ENCODE peak calls at places on chromosomes 3 and 15, in nine cellular contexts. Y is PC-3, F is breast epithelium, Z is GM12865, B is HFF-Myc, V is choroid plexus epithelial cell, U is lower leg skin, M is fibroblast of mammary gland, O is GM12878. K is an unnamed sample.

GRCh38 chr3:152348436-152349177 is 79.9 kb downstream of the MBNL1 start:
- DNase-seq in Z (no peak), O (no peak), Y (no peak), U (no peak), B (no peak), F (no peak), M (peak), V (peak), K (no peak)

GRCh38 chr3:170058127-170058526 is 20.3 kb downstream of the GPR160 start:
- DNase-seq in Y (no peak), U (peak), V (no peak), M (no peak), F (no peak), B (no peak), Z (peak), O (no peak), K (no peak)

GRCh38 chr3:177574232-177574856 is 377.1 kb upstream of the TBL1XR1 start:
- DNase-seq in F (no peak), O (no peak), Z (no peak), V (peak), Y (no peak), B (no peak), U (no peak), M (peak), K (peak)

GRCh38 chr3:32733631-32734229 is 48.7 kb downstream of the CNOT10 start:
- DNase-seq in V (peak), B (peak), O (peak), M (peak), Y (peak), F (no peak), Z (peak), U (no peak), K (peak)

GRCh38 chr3:50249459-50249858 is 13.5 kb downstream of the GNAI2 start:
- DNase-seq in Y (no peak), B (no peak), F (no peak), Z (no peak), O (no peak), V (no peak), M (no peak), U (no peak), K (no peak)

GRCh38 chr3:97673357-97673997 is 91.1 kb upstream of the ARL6 start:
- DNase-seq in F (no peak), Z (no peak), B (no peak), M (no peak), V (no peak), U (no peak), O (no peak), Y (no peak), K (no peak)

GRCh38 chr3:168539909-168540308 is 444.2 kb upstream of the GOLIM4 start:
- DNase-seq in V (no peak), Y (peak), Z (no peak), U (no peak), F (no peak), B (no peak), M (no peak), O (no peak), K (no peak)

GRCh38 chr3:151468284-151468917 is 7.5 kb upstream of the IGSF10 start:
- DNase-seq in M (peak), U (no peak), V (peak), Z (peak), B (peak), O (no peak), F (no peak), Y (peak), K (peak)

GRCh38 chr15:98763179-98763578 is 114.8 kb downstream of the IGF1R start:
- DNase-seq in Z (no peak), Y (peak), F (no peak), B (no peak), V (no peak), U (no peak), M (no peak), O (no peak), K (no peak)

GRCh38 chr15:57635300-57635944 is 43.7 kb downstream of the MYZAP start:
- DNase-seq in V (no peak), O (no peak), F (no peak), Z (no peak), B (no peak), Y (no peak), U (no peak), M (no peak), K (no peak)

GRCh38 chr3:25910997-25911396 is 121.1 kb downstream of the OXSM start:
- DNase-seq in Z (peak), U (no peak), O (no peak), V (peak), B (no peak), M (peak), Y (peak), F (no peak), K (peak)

GRCh38 chr3:88987786-88988185 is 119.6 kb upstream of the EPHA3 start:
- DNase-seq in U (no peak), F (no peak), Z (no peak), V (peak), M (no peak), Y (no peak), B (no peak), O (no peak), K (no peak)

GRCh38 chr3:20935791-20936190 is 749.8 kb upstream of the SGO1 start:
- DNase-seq in F (no peak), M (no peak), U (no peak), B (no peak), O (no peak), V (no peak), Z (no peak), Y (no peak), K (no peak)

GRCh38 chr15:27843146-27843545 is 256.0 kb downstream of the OCA2 start:
- DNase-seq in Z (no peak), O (no peak), U (no peak), B (no peak), F (no peak), V (no peak), Y (no peak), M (no peak), K (no peak)

GRCh38 chr15:81292516-81293001 is 31.4 kb downstream of the STARD5 start:
- DNase-seq in F (no peak), Y (no peak), M (no peak), B (no peak), U (no peak), V (no peak), O (peak), Z (peak), K (no peak)

DNA sequence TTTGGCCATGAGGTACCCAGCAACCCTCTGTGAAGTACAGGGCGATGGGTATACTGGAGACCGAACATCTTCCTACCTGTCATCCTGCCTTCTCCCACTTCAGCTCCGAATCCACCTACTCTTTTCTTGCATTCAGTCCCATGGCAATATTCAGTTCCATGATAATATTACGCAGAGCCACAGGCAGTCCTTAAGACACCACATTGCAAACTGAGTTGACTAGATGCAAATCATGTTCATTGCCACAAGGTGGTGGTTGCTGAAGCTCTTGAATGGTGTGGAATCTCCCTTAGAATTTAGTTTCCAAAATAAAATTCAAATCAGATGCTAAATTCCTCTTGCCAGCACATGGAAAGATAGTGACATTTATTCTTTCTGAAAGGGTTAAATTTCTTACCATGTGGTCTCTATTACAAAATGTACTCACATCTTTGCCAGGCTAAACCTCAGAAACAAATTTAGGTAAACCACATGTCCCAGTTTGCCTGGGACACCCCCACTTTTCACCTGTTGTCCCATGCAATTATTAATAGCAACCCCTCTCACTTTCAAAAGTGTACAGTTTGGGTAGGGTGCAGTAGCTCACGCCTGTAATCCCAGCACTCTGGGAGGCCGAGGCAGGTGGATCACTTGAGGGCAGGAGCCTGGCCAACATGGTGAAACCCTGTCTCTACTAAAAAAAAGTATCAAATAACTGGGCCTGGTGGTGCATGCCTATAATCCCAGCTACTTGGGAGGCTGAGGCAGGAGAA is 1.7 kb upstream of the NME9 start:
- DNase-seq in Z (peak), B (no peak), U (no peak), M (peak), Y (peak), O (no peak), F (no peak), V (peak), K (peak)
- TF ChIP-seq CTCF in Z (peak), B (peak), U (no peak), M (peak), Y (peak), O (no peak), F (no peak), V (peak), K (peak)

DNA sequence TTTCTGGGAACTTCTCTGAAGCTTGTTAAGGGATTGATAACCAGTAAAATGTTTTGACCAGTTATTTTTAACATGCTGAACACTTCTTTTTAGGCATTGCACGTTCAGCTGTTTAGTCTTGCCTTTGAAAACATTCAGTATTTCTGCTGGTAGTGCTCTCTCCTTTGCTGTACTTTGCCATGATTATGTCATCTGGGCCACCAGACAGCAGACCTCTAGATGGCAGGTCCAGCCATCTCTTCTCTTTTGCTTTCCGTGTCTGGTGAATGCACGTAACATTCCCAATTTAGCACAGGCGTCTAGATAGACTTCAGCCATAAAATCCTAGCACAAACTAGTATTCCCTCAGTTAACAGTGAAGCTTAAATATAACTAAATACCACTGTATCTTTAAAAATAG is 57.8 kb downstream of the RAB7A start:
- DNase-seq in B (no peak), M (no peak), U (no peak), Z (no peak), Y (no peak), F (no peak), O (no peak), V (no peak), K (no peak)
- H3K4me3 ChIP-seq in B (no peak), M (no peak), U (no peak), Z (no peak), Y (no peak), F (no peak), O (no peak), V (no peak), K (no peak)

GRCh38 chr3:164397462-164397861 is 680.8 kb downstream of the SI start:
- DNase-seq in M (no peak), U (no peak), Z (no peak), O (no peak), Y (no peak), V (no peak), B (no peak), F (no peak), K (no peak)

GRCh38 chr3:164406281-164406680 is 672.0 kb downstream of the SI start:
- DNase-seq in Z (no peak), F (no peak), Y (no peak), O (no peak), B (no peak), V (no peak), M (no peak), U (no peak), K (no peak)

GRCh38 chr3:164407111-164407510 is 671.2 kb downstream of the SI start:
- DNase-seq in M (no peak), U (no peak), V (no peak), F (no peak), O (no peak), B (no peak), Z (no peak), Y (no peak), K (no peak)

GRCh38 chr3:164401923-164402322 is 676.4 kb downstream of the SI start:
- DNase-seq in V (no peak), U (no peak), Y (no peak), F (no peak), O (no peak), B (no peak), Z (no peak), M (no peak), K (no peak)
- TF ChIP-seq CTCF in V (no peak), U (no peak), Y (no peak), F (no peak), O (no peak), B (no peak), Z (no peak), M (no peak), K (no peak)

DNA sequence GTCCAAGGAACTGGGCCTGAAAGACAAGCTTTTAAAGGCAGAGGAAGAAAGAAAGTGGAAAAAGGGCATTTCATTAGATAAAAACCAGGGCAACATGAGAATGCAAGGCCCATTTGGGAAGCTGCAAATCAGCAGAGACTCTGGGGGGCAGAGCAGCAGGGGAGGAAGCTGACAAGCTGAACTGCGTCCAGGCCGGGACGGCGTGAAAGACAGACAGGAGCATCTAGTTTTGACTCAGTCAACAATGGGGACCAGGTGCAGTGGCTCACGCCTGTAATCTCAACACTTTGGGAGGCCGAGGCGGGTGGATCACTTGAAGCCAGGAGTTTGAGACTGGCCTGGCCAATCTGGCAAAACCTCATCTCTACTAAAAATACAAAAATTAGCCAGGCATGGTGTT is 69.9 kb downstream of the CDC25A start:
- DNase-seq in M (no peak), Y (no peak), O (no peak), U (no peak), B (no peak), F (no peak), V (no peak), Z (peak), K (no peak)
- H3K4me3 ChIP-seq in M (no peak), Y (no peak), O (no peak), U (no peak), B (no peak), F (no peak), V (no peak), Z (no peak), K (no peak)

GRCh38 chr3:44077267-44077666 is 164.4 kb upstream of the TOPAZ1 start:
- DNase-seq in Y (no peak), F (no peak), B (no peak), Z (peak), U (peak), M (no peak), O (no peak), V (peak), K (no peak)
- TF ChIP-seq CTCF in Y (no peak), F (no peak), B (peak), Z (no peak), U (no peak), M (peak), O (peak), V (peak), K (peak)

GRCh38 chr3:11509175-11510000 is 134.3 kb downstream of the VGLL4 start:
- DNase-seq in B (peak), V (peak), U (peak), O (no peak), Y (peak), M (peak), Z (no peak), F (no peak), K (peak)
- H3K4me3 ChIP-seq in B (no peak), V (no peak), U (no peak), O (no peak), Y (no peak), M (no peak), Z (no peak), F (no peak), K (no peak)

DNA sequence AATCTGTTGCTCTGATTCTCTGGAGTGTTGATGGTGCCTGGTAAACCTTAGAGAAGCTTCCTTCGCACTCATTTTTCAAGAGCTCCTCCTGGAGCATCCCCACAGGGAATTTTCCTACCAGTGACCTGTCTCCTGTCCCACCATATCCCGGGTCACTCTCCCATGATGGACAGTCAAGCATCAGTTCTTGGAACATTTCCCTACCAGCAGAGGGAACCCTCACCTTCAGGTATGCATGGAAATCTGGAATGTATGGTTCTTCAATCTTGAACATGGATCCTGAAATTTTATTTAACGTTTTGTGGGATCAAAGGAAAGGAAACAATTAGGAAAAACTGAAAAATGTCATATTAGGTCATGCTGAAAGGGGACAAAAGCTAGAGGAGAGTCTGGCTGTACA is 153.8 kb downstream of the SPATA16 start:
- DNase-seq in F (no peak), U (no peak), B (no peak), V (peak), O (no peak), Z (no peak), M (no peak), Y (peak), K (no peak)
- TF ChIP-seq CTCF in F (no peak), U (no peak), B (peak), V (peak), O (no peak), Z (no peak), M (peak), Y (peak), K (peak)